ENCODE peak calls at places on chromosome 13, in seven cellular contexts. One of them, this sample, is unnamed.

GRCh38 chr13:23828866-23829265 is 60.3 kb downstream of the MIPEP start:
- DNase-seq in Calu3: no peak
- DNase-seq in pancreas: no peak
- DNase-seq in effector memory CD4-positive, alpha-beta T cell: no peak
- DNase-seq in EL: peak; percentile 47
- DNase-seq in activated naive CD8-positive, alpha-beta T cell treated with anti-CD3 and anti-CD28 coated beads for 36 hours: no peak
- DNase-seq in COR-L47: no peak
- DNase-seq in this sample: no peak

GRCh38 chr13:75694742-75695141 is 58.6 kb downstream of the LMO7 start:
- DNase-seq in Calu3: no peak
- DNase-seq in pancreas: no peak
- DNase-seq in effector memory CD4-positive, alpha-beta T cell: no peak
- DNase-seq in EL: no peak
- DNase-seq in activated naive CD8-positive, alpha-beta T cell treated with anti-CD3 and anti-CD28 coated beads for 36 hours: no peak
- DNase-seq in COR-L47: no peak
- DNase-seq in this sample: no peak

GRCh38 chr13:91181892-91182291 is 165.6 kb upstream of the MIR17HG start:
- DNase-seq in Calu3: no peak
- DNase-seq in pancreas: no peak
- DNase-seq in effector memory CD4-positive, alpha-beta T cell: no peak
- DNase-seq in EL: no peak
- DNase-seq in activated naive CD8-positive, alpha-beta T cell treated with anti-CD3 and anti-CD28 coated beads for 36 hours: no peak
- DNase-seq in COR-L47: no peak
- DNase-seq in this sample: no peak

GRCh38 chr13:22114630-22115311 is 443.9 kb downstream of the FGF9 start:
- DNase-seq in Calu3: no peak
- DNase-seq in pancreas: no peak
- DNase-seq in effector memory CD4-positive, alpha-beta T cell: no peak
- DNase-seq in EL: no peak
- DNase-seq in activated naive CD8-positive, alpha-beta T cell treated with anti-CD3 and anti-CD28 coated beads for 36 hours: peak; percentile 18
- DNase-seq in COR-L47: no peak
- DNase-seq in this sample: no peak

GRCh38 chr13:108272333-108272732 is 2.8 kb downstream of the TNFSF13B start:
- DNase-seq in Calu3: no peak
- DNase-seq in pancreas: no peak
- DNase-seq in effector memory CD4-positive, alpha-beta T cell: no peak
- DNase-seq in EL: peak; percentile 6
- DNase-seq in activated naive CD8-positive, alpha-beta T cell treated with anti-CD3 and anti-CD28 coated beads for 36 hours: no peak
- DNase-seq in COR-L47: no peak
- DNase-seq in this sample: no peak

GRCh38 chr13:98420560-98421175 is 156.2 kb downstream of the STK24 start:
- DNase-seq in Calu3: no peak
- DNase-seq in pancreas: no peak
- DNase-seq in effector memory CD4-positive, alpha-beta T cell: no peak
- DNase-seq in EL: no peak
- DNase-seq in activated naive CD8-positive, alpha-beta T cell treated with anti-CD3 and anti-CD28 coated beads for 36 hours: no peak
- DNase-seq in COR-L47: no peak
- DNase-seq in this sample: no peak

GRCh38 chr13:103539265-103539664 is 473.0 kb upstream of the SLC10A2 start:
- DNase-seq in Calu3: no peak
- DNase-seq in pancreas: no peak
- DNase-seq in effector memory CD4-positive, alpha-beta T cell: no peak
- DNase-seq in EL: no peak
- DNase-seq in activated naive CD8-positive, alpha-beta T cell treated with anti-CD3 and anti-CD28 coated beads for 36 hours: no peak
- DNase-seq in COR-L47: peak; percentile 81
- DNase-seq in this sample: no peak

GRCh38 chr13:111880185-111880584 is 186.8 kb upstream of the SOX1 start:
- DNase-seq in Calu3: no peak
- DNase-seq in pancreas: no peak
- DNase-seq in effector memory CD4-positive, alpha-beta T cell: no peak
- DNase-seq in EL: no peak
- DNase-seq in activated naive CD8-positive, alpha-beta T cell treated with anti-CD3 and anti-CD28 coated beads for 36 hours: no peak
- DNase-seq in COR-L47: no peak
- DNase-seq in this sample: no peak

GRCh38 chr13:76223565-76223964 is 587.4 kb downstream of the LMO7 start:
- DNase-seq in Calu3: no peak
- DNase-seq in pancreas: no peak
- DNase-seq in effector memory CD4-positive, alpha-beta T cell: no peak
- DNase-seq in EL: no peak
- DNase-seq in activated naive CD8-positive, alpha-beta T cell treated with anti-CD3 and anti-CD28 coated beads for 36 hours: no peak
- DNase-seq in COR-L47: no peak
- DNase-seq in this sample: no peak

GRCh38 chr13:21365574-21365973 is 93.5 kb downstream of the ZDHHC20 start:
- DNase-seq in Calu3: no peak
- DNase-seq in pancreas: no peak
- DNase-seq in effector memory CD4-positive, alpha-beta T cell: no peak
- DNase-seq in EL: no peak
- DNase-seq in activated naive CD8-positive, alpha-beta T cell treated with anti-CD3 and anti-CD28 coated beads for 36 hours: peak; percentile 26
- DNase-seq in COR-L47: no peak
- DNase-seq in this sample: no peak

GRCh38 chr13:52348081-52348480 is 57.9 kb downstream of the THSD1 start:
- DNase-seq in Calu3: no peak
- DNase-seq in pancreas: no peak
- DNase-seq in effector memory CD4-positive, alpha-beta T cell: no peak
- DNase-seq in EL: peak; percentile 88
- DNase-seq in activated naive CD8-positive, alpha-beta T cell treated with anti-CD3 and anti-CD28 coated beads for 36 hours: no peak
- DNase-seq in COR-L47: no peak
- DNase-seq in this sample: no peak

GRCh38 chr13:111328111-111328802 is 7.8 kb downstream of the TEX29 start:
- DNase-seq in Calu3: no peak
- DNase-seq in pancreas: no peak
- DNase-seq in effector memory CD4-positive, alpha-beta T cell: no peak
- DNase-seq in EL: no peak
- DNase-seq in activated naive CD8-positive, alpha-beta T cell treated with anti-CD3 and anti-CD28 coated beads for 36 hours: no peak
- DNase-seq in COR-L47: no peak
- DNase-seq in this sample: no peak

GRCh38 chr13:24627090-24627714 is 53.0 kb upstream of the ATP12A start:
- DNase-seq in Calu3: no peak
- DNase-seq in pancreas: no peak
- DNase-seq in effector memory CD4-positive, alpha-beta T cell: no peak
- DNase-seq in EL: peak; percentile 21
- DNase-seq in activated naive CD8-positive, alpha-beta T cell treated with anti-CD3 and anti-CD28 coated beads for 36 hours: no peak
- DNase-seq in COR-L47: no peak
- DNase-seq in this sample: no peak

This sample was measured in activated CD4-positive, alpha-beta T cell treated with anti-CD3 and anti-CD28 coated beads, Interleukin-2, amount 50 U/mL, for 4 hours.